ENCODE peak calls at places on chromosomes 7 and 10, in six cellular contexts. H is hypothalamus, N is occipital lobe, O is AG08395, F is SK-N-DZ, I is epithelial cell of esophagus. V is an unnamed sample.

GRCh38 chr10:114103286-114103685 is 59.6 kb downstream of the ADRB1 start:
- DNase-seq in I (peak), N (peak), O (peak), F (peak), H (no peak), V (peak)

GRCh38 chr7:36062159-36062815 is 90.8 kb upstream of the EEPD1 start:
- DNase-seq in N (no peak), F (no peak), I (no peak), O (peak), H (no peak), V (no peak)

GRCh38 chr10:3045471-3046209 is 21.7 kb upstream of the PFKP start:
- DNase-seq in O (peak), I (peak), N (peak), F (no peak), H (peak), V (peak)

GRCh38 chr10:133334495-133335237 is 2.0 kb downstream of the CALY start:
- DNase-seq in O (peak), F (no peak), H (no peak), I (no peak), N (no peak), V (no peak)

GRCh38 chr10:21515581-21516269 is 9.8 kb downstream of the SKIDA1 start:
- DNase-seq in H (no peak), N (no peak), O (no peak), F (no peak), I (no peak), V (no peak)

GRCh38 chr7:28759373-28760013 is 198.6 kb downstream of the TRIL start:
- DNase-seq in O (no peak), H (no peak), I (no peak), N (no peak), F (no peak), V (no peak)

GRCh38 chr7:144391014-144391413 is 12.5 kb downstream of the NOBOX start:
- DNase-seq in I (no peak), F (no peak), H (no peak), O (no peak), N (no peak), V (no peak)

GRCh38 chr10:103512166-103512565 is 18.7 kb downstream of the NEURL1 start:
- DNase-seq in N (no peak), I (no peak), H (no peak), O (peak), F (no peak), V (no peak)

GRCh38 chr10:17645591-17646345 is 1.8 kb downstream of the STAM start:
- DNase-seq in F (peak), H (no peak), N (no peak), O (no peak), I (peak), V (peak)

GRCh38 chr10:68327889-68328786 is 3.7 kb upstream of the HNRNPH3 start:
- DNase-seq in F (peak), N (no peak), O (peak), H (no peak), I (peak), V (peak)

GRCh38 chr10:79403441-79404230 is 41.8 kb downstream of the ZCCHC24 start:
- DNase-seq in H (peak), I (no peak), N (peak), F (peak), O (no peak), V (no peak)

GRCh38 chr7:100632951-100633717 is 8.2 kb downstream of the TFR2 start:
- DNase-seq in O (peak), N (no peak), H (no peak), I (peak), F (peak), V (peak)

GRCh38 chr10:97517778-97518561 is 19.2 kb downstream of the UBTD1 start:
- DNase-seq in H (no peak), N (no peak), F (no peak), I (peak), O (no peak), V (peak)

GRCh38 chr7:137086896-137087295 is 218.4 kb downstream of the CHRM2 start:
- DNase-seq in I (no peak), O (no peak), H (no peak), N (no peak), F (no peak), V (no peak)

GRCh38 chr10:13703997-13704536 is 117.3 kb downstream of the PRPF18 start:
- DNase-seq in N (no peak), I (no peak), O (no peak), H (no peak), F (no peak), V (no peak)

V was measured in RWPE1.